ENCODE peak calls at places on chromosome 7, in nine cellular contexts. R is stimulated activated CD8-positive, alpha-beta memory T cell treated with anti-CD3 and anti-CD28 coated beads, Interleukin-4, amount 100 ng/mL, for 1 hour; Y is fibroblast of lung; M is fibroblast of pulmonary artery; X is activated naive CD4-positive, alpha-beta T cell treated with anti-CD3 and anti-CD28 coated beads, Interleukin-2, amount 10 ng/mL, durations not matched to agents 7 days and 5 days; G is KG1; A is MV-4-11; H is SK-N-DZ; N is T-helper 9 cell. L is an unnamed sample.

GRCh38 chr7:41889472-41889871 is 186.6 kb upstream of the INHBA start:
- DNase-seq in R (no peak), A (peak), M (no peak), X (no peak), N (no peak), H (no peak), G (no peak), Y (no peak), L (no peak)

GRCh38 chr7:138949421-138950088 is 31.6 kb downstream of the KIAA1549 start:
- DNase-seq in N (no peak), H (no peak), M (no peak), Y (no peak), R (no peak), G (no peak), X (no peak), A (no peak), L (no peak)

GRCh38 chr7:13912740-13913320 is 76.6 kb downstream of the ETV1 start:
- DNase-seq in X (no peak), G (no peak), H (peak), Y (peak), A (no peak), M (no peak), N (no peak), R (no peak), L (no peak)

GRCh38 chr7:43602271-43602670 is 19.4 kb downstream of the STK17A start:
- DNase-seq in H (no peak), G (no peak), R (no peak), A (no peak), N (no peak), Y (no peak), M (no peak), X (no peak), L (no peak)

GRCh38 chr7:11831727-11832495 is at the start of gene THSD7A:
- DNase-seq in A (peak), H (peak), N (peak), X (no peak), G (peak), M (peak), R (no peak), Y (peak), L (no peak)

GRCh38 chr7:137846588-137847417 is at the start of gene DGKI:
- DNase-seq in X (peak), H (peak), N (no peak), R (no peak), G (no peak), Y (no peak), A (no peak), M (no peak), L (no peak)

GRCh38 chr7:30915751-30916150 is 4.1 kb downstream of the AQP1 start:
- DNase-seq in M (no peak), G (no peak), R (no peak), N (no peak), A (no peak), Y (no peak), X (no peak), H (no peak), L (no peak)

GRCh38 chr7:121138262-121138933 is 149.9 kb downstream of the CPED1 start:
- DNase-seq in N (no peak), H (no peak), A (no peak), M (peak), R (no peak), X (peak), G (no peak), Y (peak), L (no peak)

GRCh38 chr7:116576350-116577319 is 51.8 kb downstream of the CAV1 start:
- DNase-seq in X (no peak), M (peak), R (no peak), Y (peak), H (no peak), A (no peak), G (no peak), N (no peak), L (no peak)

GRCh38 chr7:114574384-114574783 is 159.8 kb downstream of the FOXP2 start:
- DNase-seq in N (no peak), G (no peak), H (no peak), Y (peak), A (no peak), R (no peak), M (peak), X (no peak), L (no peak)

GRCh38 chr7:75727881-75728592 is 10.7 kb downstream of the HIP1 start:
- DNase-seq in X (peak), M (no peak), Y (no peak), N (peak), R (no peak), G (no peak), A (peak), H (no peak), L (no peak)

GRCh38 chr7:134041477-134041876 is 85.7 kb upstream of the LRGUK start:
- DNase-seq in M (no peak), A (no peak), N (no peak), R (no peak), G (no peak), H (no peak), Y (no peak), X (no peak), L (no peak)

GRCh38 chr7:23246540-23246939 is at the start of gene GPNMB:
- DNase-seq in A (no peak), R (no peak), X (no peak), N (no peak), H (no peak), M (peak), G (no peak), Y (peak), L (no peak)

GRCh38 chr7:8154290-8154689 is 107.7 kb downstream of the ICA1 start:
- DNase-seq in M (no peak), A (no peak), H (no peak), X (no peak), N (no peak), G (no peak), Y (no peak), R (no peak), L (no peak)

GRCh38 chr7:6628045-6628444 is 9.1 kb upstream of the ZNF316 start:
- DNase-seq in A (no peak), N (no peak), X (no peak), R (no peak), M (no peak), G (no peak), H (no peak), Y (no peak), L (no peak)

GRCh38 chr7:7395785-7396184 is 139.9 kb downstream of the COL28A1 start:
- DNase-seq in M (no peak), A (no peak), R (no peak), G (no peak), H (no peak), Y (no peak), X (no peak), N (no peak), L (no peak)

GRCh38 chr7:20779041-20779440 is 7.6 kb downstream of the SP8 start:
- DNase-seq in X (no peak), H (no peak), G (no peak), M (no peak), N (no peak), R (no peak), Y (no peak), A (no peak), L (no peak)

GRCh38 chr7:111240371-111240770 is 149.4 kb downstream of the LRRN3 start:
- DNase-seq in N (no peak), A (no peak), M (no peak), R (no peak), H (peak), Y (no peak), G (no peak), X (no peak), L (no peak)

GRCh38 chr7:23298885-23299769 is at the start of gene MALSU1:
- DNase-seq in Y (peak), N (peak), G (peak), X (peak), R (peak), M (peak), A (peak), H (peak), L (peak)

GRCh38 chr7:20444041-20444440 is 113.3 kb downstream of the ITGB8 start:
- DNase-seq in H (no peak), G (no peak), M (peak), R (no peak), X (no peak), N (no peak), Y (no peak), A (no peak), L (no peak)

GRCh38 chr7:424301-424935 is 95.2 kb downstream of the PDGFA start:
- DNase-seq in G (no peak), A (no peak), X (no peak), R (no peak), M (no peak), H (no peak), N (no peak), Y (no peak), L (no peak)

GRCh38 chr7:36006656-36007229 is 146.3 kb upstream of the EEPD1 start:
- DNase-seq in Y (no peak), M (no peak), R (no peak), N (no peak), H (no peak), A (no peak), G (no peak), X (no peak), L (no peak)

GRCh38 chr7:75629042-75629441 is 109.7 kb downstream of the HIP1 start:
- DNase-seq in N (no peak), X (no peak), Y (no peak), M (no peak), A (no peak), G (no peak), R (no peak), H (no peak), L (no peak)

GRCh38 chr7:46363688-46364087 is 442.6 kb upstream of the IGFBP3 start:
- DNase-seq in A (no peak), N (no peak), R (no peak), G (no peak), H (no peak), Y (no peak), X (no peak), M (no peak), L (no peak)

GRCh38 chr7:25669954-25670841 is 441.9 kb upstream of the NPVF start:
- DNase-seq in Y (peak), A (no peak), R (no peak), G (no peak), M (peak), N (no peak), X (no peak), H (no peak), L (no peak)

GRCh38 chr7:140223515-140224221 is 46.9 kb upstream of the KDM7A start:
- DNase-seq in M (no peak), G (no peak), R (no peak), X (peak), Y (no peak), H (no peak), A (no peak), N (no peak), L (no peak)

GRCh38 chr7:50671397-50671796 is 106.2 kb upstream of the DDC start:
- DNase-seq in G (no peak), N (no peak), M (no peak), R (no peak), H (no peak), A (no peak), X (no peak), Y (no peak), L (no peak)

GRCh38 chr7:101911800-101912705 is 94.6 kb downstream of the CUX1 start:
- DNase-seq in N (no peak), Y (peak), H (peak), X (no peak), G (no peak), R (no peak), M (peak), A (peak), L (no peak)

GRCh38 chr7:101127460-101128039 is 646 bp downstream of the SERPINE1 start:
- DNase-seq in M (peak), X (no peak), H (no peak), R (no peak), A (no peak), G (no peak), N (no peak), Y (no peak), L (no peak)

GRCh38 chr7:130901209-130901783 is 167.3 kb upstream of the KLF14 start:
- DNase-seq in G (no peak), R (no peak), X (no peak), A (no peak), M (peak), H (no peak), Y (peak), N (no peak), L (no peak)

GRCh38 chr7:131161103-131161502 is 166.6 kb upstream of the MKLN1 start:
- DNase-seq in M (no peak), H (no peak), G (no peak), N (no peak), A (no peak), Y (no peak), X (no peak), R (no peak), L (no peak)

GRCh38 chr7:155963771-155964195 is 151.5 kb upstream of the SHH start:
- DNase-seq in Y (no peak), R (no peak), X (no peak), H (no peak), M (no peak), A (no peak), N (no peak), G (no peak), L (no peak)

GRCh38 chr7:716636-717035 is 9.9 kb upstream of the DNAAF5 start:
- DNase-seq in H (no peak), N (no peak), G (no peak), Y (no peak), M (no peak), A (no peak), R (no peak), X (no peak), L (no peak)

GRCh38 chr7:107045195-107045960 is 873 bp downstream of the PRKAR2B start:
- DNase-seq in N (no peak), R (no peak), A (peak), H (peak), G (no peak), Y (no peak), X (no peak), M (peak), L (no peak)

GRCh38 chr7:134727711-134728110 is 51.7 kb upstream of the CALD1 start:
- DNase-seq in Y (no peak), H (no peak), M (no peak), A (no peak), R (no peak), N (no peak), G (no peak), X (no peak), L (no peak)

GRCh38 chr7:47449810-47450586 is 131.9 kb downstream of the TNS3 start:
- DNase-seq in R (no peak), N (no peak), M (no peak), Y (peak), A (no peak), H (no peak), G (no peak), X (no peak), L (no peak)

GRCh38 chr7:112306903-112307302 is 100.4 kb downstream of the ZNF277 start:
- DNase-seq in M (no peak), A (no peak), H (no peak), G (no peak), R (no peak), X (no peak), N (no peak), Y (no peak), L (no peak)

L was measured in iPS DF 19.7.